ENCODE peak calls at places on chromosomes 13 and 19, in four cellular contexts. One of them, this sample, is unnamed.

GRCh38 chr19:4980087-4980486 is 11.2 kb downstream of the KDM4B start:
- DNase-seq in IMR-90: no peak
- DNase-seq in H9: no peak
- DNase-seq in mesenchymal stem cell: no peak
- DNase-seq in this sample: no peak

GRCh38 chr13:32334676-32335075 is 19.4 kb downstream of the BRCA2 start:
- DNase-seq in mesenchymal stem cell: peak
- DNase-seq in H9: no peak
- DNase-seq in IMR-90: peak
- DNase-seq in this sample: no peak

GRCh38 chr19:39557791-39558622 is 18.0 kb upstream of the EID2 start:
- DNase-seq in H9: no peak
- DNase-seq in IMR-90: peak
- DNase-seq in mesenchymal stem cell: peak
- DNase-seq in this sample: no peak

GRCh38 chr19:14383898-14384669 is 2.8 kb downstream of the ADGRE5 start:
- DNase-seq in H9: no peak
- DNase-seq in mesenchymal stem cell: peak
- DNase-seq in IMR-90: peak
- DNase-seq in this sample: no peak

GRCh38 chr19:51071006-51071405 is 6.1 kb upstream of the KLK13 start:
- DNase-seq in IMR-90: no peak
- DNase-seq in mesenchymal stem cell: no peak
- DNase-seq in H9: no peak
- DNase-seq in this sample: no peak

GRCh38 chr19:9584073-9584833 is at the start of gene ZNF121:
- DNase-seq in IMR-90: peak
- DNase-seq in H9: peak
- DNase-seq in mesenchymal stem cell: peak
- DNase-seq in this sample: peak

GRCh38 chr19:15330801-15331418 is 1.4 kb downstream of the BRD4 start:
- DNase-seq in IMR-90: peak
- DNase-seq in H9: no peak
- DNase-seq in mesenchymal stem cell: peak
- DNase-seq in this sample: peak

GRCh38 chr19:19468424-19469050 is 46.8 kb downstream of the TSSK6 start:
- DNase-seq in IMR-90: no peak
- DNase-seq in H9: no peak
- DNase-seq in mesenchymal stem cell: peak
- DNase-seq in this sample: no peak

GRCh38 chr19:56840452-56841193 is at the start of the genes PEG3 and ZIM2:
- DNase-seq in H9: no peak
- DNase-seq in IMR-90: no peak
- DNase-seq in mesenchymal stem cell: no peak
- DNase-seq in this sample: peak

GRCh38 chr13:38821753-38822551 is 135.1 kb downstream of the FREM2 start:
- DNase-seq in mesenchymal stem cell: no peak
- DNase-seq in IMR-90: no peak
- DNase-seq in H9: no peak
- DNase-seq in this sample: no peak

GRCh38 chr19:17296278-17296677 is 6.9 kb downstream of the ABHD8 start:
- DNase-seq in IMR-90: peak
- DNase-seq in mesenchymal stem cell: peak
- DNase-seq in H9: no peak
- DNase-seq in this sample: no peak

GRCh38 chr13:74135306-74136088 is 1.3 kb upstream of the KLF12 start:
- DNase-seq in H9: peak
- DNase-seq in IMR-90: peak
- DNase-seq in mesenchymal stem cell: peak
- DNase-seq in this sample: peak
- H2AK5ac ChIP-seq in H9: no peak
- H2AK5ac ChIP-seq in IMR-90: peak
- H2AK5ac ChIP-seq in mesenchymal stem cell: peak
- H2AK5ac ChIP-seq in this sample: peak

DNA sequence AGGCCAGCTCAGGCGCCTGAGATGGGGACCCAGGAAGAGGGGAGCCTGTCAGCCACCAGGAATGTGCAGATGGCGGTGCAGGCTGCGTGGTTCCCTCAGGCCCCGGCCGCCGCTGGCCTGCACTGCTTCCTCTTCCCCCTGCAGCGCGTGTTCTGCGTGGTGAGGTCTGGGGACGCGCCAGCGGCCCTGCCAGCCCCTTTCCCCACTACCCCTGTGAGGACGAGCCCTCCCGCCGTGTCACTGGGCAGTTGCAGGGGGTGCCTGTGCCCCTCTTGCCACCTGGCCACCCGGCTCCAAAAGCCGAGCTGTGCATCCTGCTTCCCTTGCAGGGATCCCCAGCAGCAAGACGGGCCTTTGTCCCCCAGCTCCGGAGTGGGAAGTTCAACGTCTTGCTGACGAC is 58.4 kb downstream of the SMARCA4 start:
- DNase-seq in IMR-90: no peak
- DNase-seq in mesenchymal stem cell: no peak
- DNase-seq in H9: no peak
- DNase-seq in this sample: no peak
- H4K91ac ChIP-seq in IMR-90: no peak
- H4K91ac ChIP-seq in mesenchymal stem cell: no peak
- H4K91ac ChIP-seq in H9: no peak
- H4K91ac ChIP-seq in this sample: no peak

DNA sequence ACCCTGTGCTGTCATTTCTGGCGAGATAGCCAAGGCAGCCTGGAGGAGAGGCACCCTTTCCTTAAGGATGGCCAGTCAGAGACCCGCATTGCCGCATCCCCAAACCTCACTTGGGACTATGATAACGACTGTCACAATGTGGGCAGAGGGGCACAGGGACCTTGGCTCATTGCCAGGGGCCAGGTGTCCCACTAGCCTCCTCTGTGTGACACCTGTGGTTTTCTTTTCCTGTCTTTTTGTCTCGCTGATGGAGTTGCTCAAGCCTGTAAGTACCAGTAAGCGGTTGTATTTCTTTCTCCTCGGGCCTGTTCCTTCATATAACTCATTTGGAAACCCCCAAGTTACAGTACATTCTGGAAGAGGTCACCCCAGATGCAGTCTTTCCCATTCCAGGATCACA is 59.5 kb downstream of the TDRD12 start:
- DNase-seq in mesenchymal stem cell: no peak
- DNase-seq in IMR-90: no peak
- DNase-seq in H9: peak
- DNase-seq in this sample: no peak
- H2AK5ac ChIP-seq in mesenchymal stem cell: no peak
- H2AK5ac ChIP-seq in IMR-90: no peak
- H2AK5ac ChIP-seq in H9: no peak
- H2AK5ac ChIP-seq in this sample: no peak

GRCh38 chr13:48081739-48082138 is 13.2 kb downstream of the MED4 start:
- DNase-seq in IMR-90: no peak
- DNase-seq in H9: no peak
- DNase-seq in mesenchymal stem cell: no peak
- DNase-seq in this sample: no peak

GRCh38 chr13:48072304-48072703 is 22.6 kb downstream of the MED4 start:
- DNase-seq in IMR-90: no peak
- DNase-seq in mesenchymal stem cell: no peak
- DNase-seq in H9: no peak
- DNase-seq in this sample: no peak

GRCh38 chr13:48074006-48074405 is 20.9 kb downstream of the MED4 start:
- DNase-seq in H9: no peak
- DNase-seq in mesenchymal stem cell: no peak
- DNase-seq in IMR-90: no peak
- DNase-seq in this sample: no peak

GRCh38 chr13:48072787-48073186 is 22.1 kb downstream of the MED4 start:
- DNase-seq in IMR-90: no peak
- DNase-seq in H9: no peak
- DNase-seq in mesenchymal stem cell: no peak
- DNase-seq in this sample: no peak

GRCh38 chr13:48078251-48078656 is 16.6 kb downstream of the MED4 start:
- DNase-seq in H9: no peak
- DNase-seq in IMR-90: no peak
- DNase-seq in mesenchymal stem cell: no peak
- DNase-seq in this sample: no peak
- H4K91ac ChIP-seq in H9: no peak
- H4K91ac ChIP-seq in IMR-90: no peak
- H4K91ac ChIP-seq in mesenchymal stem cell: no peak
- H4K91ac ChIP-seq in this sample: no peak

GRCh38 chr13:80339841-80340642 is 884 bp downstream of the SPRY2 start:
- DNase-seq in mesenchymal stem cell: peak
- DNase-seq in H9: no peak
- DNase-seq in IMR-90: peak
- DNase-seq in this sample: peak
- H2AK5ac ChIP-seq in mesenchymal stem cell: peak
- H2AK5ac ChIP-seq in H9: no peak
- H2AK5ac ChIP-seq in IMR-90: peak
- H2AK5ac ChIP-seq in this sample: peak

GRCh38 chr13:97142452-97142851 is 79.7 kb upstream of the MBNL2 start:
- DNase-seq in IMR-90: no peak
- DNase-seq in H9: peak
- DNase-seq in mesenchymal stem cell: peak
- DNase-seq in this sample: no peak
- H4K91ac ChIP-seq in IMR-90: peak
- H4K91ac ChIP-seq in H9: no peak
- H4K91ac ChIP-seq in mesenchymal stem cell: peak
- H4K91ac ChIP-seq in this sample: no peak

DNA sequence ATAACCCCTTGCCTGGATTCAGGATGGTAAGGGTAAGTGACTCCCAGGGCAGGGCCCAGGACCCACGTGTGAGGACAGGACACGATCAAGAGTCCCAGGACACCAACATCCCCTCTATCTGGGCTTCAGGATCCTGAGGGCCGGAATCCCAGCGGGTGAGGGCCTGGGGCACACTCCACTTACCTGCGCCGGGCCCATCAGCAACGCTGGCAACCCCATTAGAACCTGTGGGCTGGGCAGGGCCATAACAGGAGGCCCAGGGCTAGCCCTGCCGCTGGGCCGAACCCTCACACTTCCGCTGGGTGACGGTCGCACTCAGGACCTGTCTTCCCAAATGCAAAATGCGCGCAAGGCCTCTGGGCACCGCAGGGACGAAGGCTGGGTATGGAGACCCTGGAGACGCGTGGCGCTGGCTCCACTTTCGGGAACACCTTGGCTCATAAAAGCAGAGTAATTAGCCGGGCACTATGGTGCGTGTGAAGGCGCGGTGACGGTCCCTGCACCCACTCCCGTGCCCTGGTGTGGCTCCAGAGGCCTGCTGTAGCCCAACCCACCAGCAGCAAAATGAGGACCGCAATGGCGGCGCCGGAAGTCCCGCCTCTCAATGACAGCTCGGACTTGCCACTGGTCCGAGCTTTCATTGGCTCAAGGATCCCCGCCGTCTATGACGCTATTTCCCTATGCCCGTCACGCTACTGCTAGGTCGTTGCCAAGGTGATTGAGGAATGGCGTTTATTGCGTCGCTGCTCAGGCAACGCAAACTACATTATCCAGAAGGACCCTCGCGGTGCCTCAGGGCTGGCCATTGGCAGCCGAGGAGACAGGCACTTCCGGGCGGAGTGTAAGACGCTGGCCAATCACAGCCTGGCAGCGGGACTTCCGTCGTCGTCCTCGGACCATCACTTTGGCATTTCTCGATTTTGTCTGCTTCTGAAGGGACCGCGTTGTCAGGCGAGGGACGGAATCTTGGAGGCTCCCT is at the start of gene ZNF132:
- DNase-seq in IMR-90: peak
- DNase-seq in H9: peak
- DNase-seq in mesenchymal stem cell: peak
- DNase-seq in this sample: peak
- H2AK5ac ChIP-seq in IMR-90: peak
- H2AK5ac ChIP-seq in H9: no peak
- H2AK5ac ChIP-seq in mesenchymal stem cell: peak
- H2AK5ac ChIP-seq in this sample: peak

DNA sequence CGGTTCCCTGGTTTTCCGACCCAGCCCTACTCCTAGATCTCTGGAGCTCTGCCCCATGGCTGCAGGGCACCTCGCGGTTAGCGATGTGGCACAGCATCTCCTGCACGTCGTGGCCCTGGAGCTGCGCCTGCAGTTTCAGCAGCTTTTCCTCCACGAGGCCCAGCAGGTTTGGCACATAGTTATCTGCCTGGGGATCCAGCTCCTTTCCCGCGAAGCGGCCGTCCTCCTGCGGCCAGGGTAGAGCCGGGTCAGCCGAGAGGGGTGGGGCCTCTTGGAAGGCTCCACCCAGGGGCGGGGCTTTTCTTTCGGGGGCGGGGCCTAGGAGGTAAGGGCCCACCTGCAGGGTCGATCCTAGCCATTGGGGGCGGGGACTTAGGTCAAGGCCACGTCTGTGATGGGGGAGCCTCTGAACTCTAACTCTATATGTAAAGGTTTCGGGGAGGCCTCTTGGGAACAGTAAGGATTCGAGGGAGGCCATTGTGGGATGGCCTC is 2.5 kb upstream of the RGL3 start:
- DNase-seq in IMR-90: no peak
- DNase-seq in mesenchymal stem cell: no peak
- DNase-seq in H9: peak
- DNase-seq in this sample: no peak
- H4K91ac ChIP-seq in IMR-90: no peak
- H4K91ac ChIP-seq in mesenchymal stem cell: no peak
- H4K91ac ChIP-seq in H9: no peak
- H4K91ac ChIP-seq in this sample: no peak

DNA sequence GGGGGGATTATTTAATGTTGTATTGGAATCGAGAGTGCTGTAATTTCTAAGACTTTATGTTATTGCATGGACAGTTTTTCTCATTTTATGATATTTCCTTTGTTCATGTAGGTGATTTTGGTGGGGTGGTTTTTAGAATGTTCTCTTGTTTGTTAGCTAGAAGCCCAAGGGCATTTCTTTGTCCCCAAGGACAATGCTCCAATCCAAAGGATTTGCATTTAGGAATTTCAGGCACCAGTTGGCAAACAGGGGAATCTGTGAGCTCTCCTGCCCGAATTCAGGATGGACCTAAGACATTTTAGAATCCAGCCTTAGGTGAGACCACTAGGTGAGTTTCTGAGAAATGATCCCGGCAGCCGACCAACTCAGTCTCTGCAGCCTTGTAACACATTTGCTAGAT is 324.9 kb downstream of the KCNRG start:
- DNase-seq in mesenchymal stem cell: no peak
- DNase-seq in H9: no peak
- DNase-seq in IMR-90: no peak
- DNase-seq in this sample: no peak
- H2AK5ac ChIP-seq in mesenchymal stem cell: no peak
- H2AK5ac ChIP-seq in H9: no peak
- H2AK5ac ChIP-seq in IMR-90: no peak
- H2AK5ac ChIP-seq in this sample: no peak

GRCh38 chr13:48648446-48648845 is 5.3 kb upstream of the CYSLTR2 start:
- DNase-seq in IMR-90: no peak
- DNase-seq in H9: no peak
- DNase-seq in mesenchymal stem cell: peak
- DNase-seq in this sample: no peak

GRCh38 chr13:48655291-48655690 is 1.6 kb downstream of the CYSLTR2 start:
- DNase-seq in H9: no peak
- DNase-seq in IMR-90: no peak
- DNase-seq in mesenchymal stem cell: no peak
- DNase-seq in this sample: no peak

GRCh38 chr13:48654511-48654910 is 782 bp downstream of the CYSLTR2 start:
- DNase-seq in mesenchymal stem cell: peak
- DNase-seq in H9: no peak
- DNase-seq in IMR-90: no peak
- DNase-seq in this sample: no peak

GRCh38 chr13:48656621-48657020 is 2.9 kb downstream of the CYSLTR2 start:
- DNase-seq in mesenchymal stem cell: no peak
- DNase-seq in H9: no peak
- DNase-seq in IMR-90: no peak
- DNase-seq in this sample: peak

GRCh38 chr13:48653074-48654054 is at the start of gene CYSLTR2:
- DNase-seq in H9: no peak
- DNase-seq in mesenchymal stem cell: peak
- DNase-seq in IMR-90: peak
- DNase-seq in this sample: no peak
- H4K91ac ChIP-seq in H9: no peak
- H4K91ac ChIP-seq in mesenchymal stem cell: no peak
- H4K91ac ChIP-seq in IMR-90: no peak
- H4K91ac ChIP-seq in this sample: no peak